ENCODE peak calls at places on chromosomes 2 and 18, in four cellular contexts. M, S, Q and N are unnamed samples.

GRCh38 chr2:132593171-132593570 is 76.8 kb downstream of the LYPD1 start:
- DNase-seq in M (no peak), S (no peak), Q (no peak), N (no peak)

GRCh38 chr2:69798466-69798908 is 31.0 kb upstream of the GMCL1 start:
- DNase-seq in M (peak; percentile 16), S (peak; percentile 69), Q (no peak), N (no peak)

GRCh38 chr18:8811115-8811514 is 105.8 kb downstream of the MTCL1 start:
- DNase-seq in M (no peak), S (no peak), Q (no peak), N (no peak)

GRCh38 chr2:84969511-84970265 is 1.3 kb upstream of the KCMF1 start:
- DNase-seq in M (no peak), S (peak; percentile 49), Q (no peak), N (no peak)

GRCh38 chr2:178059111-178059510 is 13.5 kb downstream of the PDE11A start:
- DNase-seq in M (no peak), S (no peak), Q (no peak), N (no peak)

GRCh38 chr2:198017068-198017467 is 212.7 kb downstream of the PLCL1 start:
- DNase-seq in M (no peak), S (peak; percentile 4), Q (no peak), N (no peak)

GRCh38 chr18:40583671-40584070 is 1371.4 kb upstream of the PIK3C3 start:
- DNase-seq in M (no peak), S (no peak), Q (no peak), N (no peak)

GRCh38 chr2:231409773-231410172 is 14.3 kb downstream of the B3GNT7 start:
- DNase-seq in M (no peak), S (no peak), Q (no peak), N (no peak)

GRCh38 chr2:151032741-151033152 is 228.9 kb downstream of the RBM43 start:
- DNase-seq in M (no peak), S (peak; percentile 75), Q (peak; percentile 99), N (no peak)

GRCh38 chr2:41896186-41896846 is 151.5 kb upstream of the PKDCC start:
- DNase-seq in M (no peak), S (no peak), Q (no peak), N (no peak)

GRCh38 chr2:72036595-72036994 is 111.1 kb downstream of the CYP26B1 start:
- DNase-seq in M (no peak), S (no peak), Q (no peak), N (no peak)

GRCh38 chr18:23373564-23373963 is 79.5 kb upstream of the RIOK3 start:
- DNase-seq in M (no peak), S (no peak), Q (no peak), N (no peak)

GRCh38 chr2:111618577-111618930 is 265.4 kb downstream of the ANAPC1 start:
- DNase-seq in M (no peak), S (peak; percentile 48), Q (no peak), N (peak; percentile 76)

GRCh38 chr18:37496568-37496967 is 69.0 kb downstream of the CELF4 start:
- DNase-seq in M (no peak), S (no peak), Q (no peak), N (no peak)

GRCh38 chr2:213288913-213289700 is 4.8 kb downstream of the SPAG16 start:
- DNase-seq in M (no peak), S (peak; percentile 12), Q (no peak), N (no peak)

GRCh38 chr2:2668681-2669265 is 337.7 kb upstream of the MYT1L start:
- DNase-seq in M (no peak), S (no peak), Q (no peak), N (no peak)

GRCh38 chr2:222459983-222460382 is 35.6 kb downstream of the SGPP2 start:
- DNase-seq in M (no peak), S (no peak), Q (no peak), N (no peak)

GRCh38 chr2:64489081-64489761 is 34.9 kb upstream of the AFTPH start:
- DNase-seq in M (no peak), S (no peak), Q (no peak), N (no peak)

GRCh38 chr2:215848146-215848545 is 165.2 kb downstream of the MREG start:
- DNase-seq in M (no peak), S (peak; percentile 68), Q (no peak), N (no peak)

GRCh38 chr2:108278631-108279030 is 10.1 kb upstream of the SULT1C2 start:
- DNase-seq in M (no peak), S (no peak), Q (no peak), N (no peak)

GRCh38 chr18:22019193-22019592 is 150.2 kb upstream of the GATA6 start:
- DNase-seq in M (no peak), S (no peak), Q (no peak), N (no peak)

GRCh38 chr2:206482123-206482522 is 38.8 kb downstream of the ADAM23 start:
- DNase-seq in M (no peak), S (peak; percentile 18), Q (no peak), N (no peak)

GRCh38 chr18:40878371-40878770 is 1076.7 kb upstream of the PIK3C3 start:
- DNase-seq in M (no peak), S (no peak), Q (no peak), N (no peak)

GRCh38 chr2:166375736-166376487 is at the start of gene SCN9A:
- DNase-seq in M (peak; percentile 74), S (peak; percentile 70), Q (no peak), N (peak; percentile 91)

GRCh38 chr2:208890486-208890885 is 483.9 kb downstream of the PTH2R start:
- DNase-seq in M (no peak), S (no peak), Q (no peak), N (no peak)

DNA sequence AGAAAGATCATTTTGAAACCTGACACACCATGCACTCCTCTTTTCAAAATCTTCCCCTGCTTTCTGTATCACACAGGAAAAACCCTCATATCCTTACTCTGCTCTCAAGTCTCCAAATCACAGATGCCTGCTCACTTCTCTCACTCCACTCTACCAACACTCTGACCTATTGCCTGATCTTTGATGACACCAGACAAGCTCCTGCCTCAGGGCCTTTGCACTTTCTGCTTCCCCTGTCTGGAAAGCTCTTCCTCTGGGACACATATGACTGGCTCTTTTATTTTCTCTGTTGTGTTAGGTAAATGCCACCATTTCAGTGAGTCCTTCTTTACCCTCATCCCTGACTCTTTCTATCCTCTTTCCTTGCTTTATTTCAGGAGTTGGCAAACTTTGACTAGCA is 1300.7 kb upstream of the ZEB2 start:
- DNase-seq in M (no peak), S (no peak), Q (no peak), N (no peak)
- H3K4me3 ChIP-seq in M (no peak overlapping the region), S (no peak overlapping the region), Q (no peak overlapping the region), N (no peak overlapping the region)

GRCh38 chr18:25164211-25164836 is 187.6 kb downstream of the ZNF521 start:
- DNase-seq in M (no peak), S (no peak), Q (no peak), N (no peak)
- H3K4me3 ChIP-seq in M (peak overlapping the region; percentile 63), S (peak overlapping the region; percentile 2), Q (peak overlapping the region; percentile 34), N (no peak overlapping the region)

GRCh38 chr18:13220326-13220991 is 1.9 kb downstream of the LDLRAD4 start:
- DNase-seq in M (peak; percentile 32), S (no peak), Q (no peak), N (peak; percentile 66)

GRCh38 chr18:13218376-13219011 is at the start of gene LDLRAD4:
- DNase-seq in M (peak; percentile 65), S (peak; percentile 2), Q (no peak), N (peak; percentile 85)

GRCh38 chr18:13217971-13218375 is 587 bp upstream of the LDLRAD4 start:
- DNase-seq in M (peak; percentile 57), S (peak; percentile 3), Q (no peak), N (peak; percentile 88)

GRCh38 chr18:13219576-13219975 is 1.0 kb downstream of the LDLRAD4 start:
- DNase-seq in M (no peak), S (no peak), Q (no peak), N (no peak)

GRCh38 chr18:13219012-13219396 is 444 bp downstream of the LDLRAD4 start:
- DNase-seq in M (no peak), S (no peak), Q (no peak), N (no peak)
- H3K4me3 ChIP-seq in M (peak overlapping the region; percentile 74), S (no peak overlapping the region), Q (no peak overlapping the region), N (peak overlapping the region; percentile 82)

DNA sequence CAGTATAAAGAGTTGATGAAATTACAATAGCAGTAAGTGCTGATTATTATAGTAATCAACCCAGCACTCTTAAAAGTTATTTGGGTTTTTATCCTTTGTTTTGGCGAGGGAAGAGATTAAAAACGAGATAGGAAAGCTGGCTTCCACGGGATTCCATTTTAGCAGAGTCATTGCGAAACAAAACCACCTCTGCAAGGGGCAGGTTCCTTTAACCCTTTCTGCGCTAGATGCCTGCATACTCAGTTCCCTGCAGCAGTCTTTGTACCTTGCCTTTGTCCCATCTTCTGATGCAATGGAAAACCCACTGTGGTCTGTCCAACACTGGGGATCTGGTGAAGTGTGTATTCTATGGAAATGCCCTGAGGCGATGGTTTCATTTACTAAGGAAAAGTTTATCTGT is 2.7 kb downstream of the YPEL5 start:
- DNase-seq in M (no peak), S (no peak), Q (no peak), N (no peak)
- H3K4me3 ChIP-seq in M (peak overlapping the region; percentile 88), S (no peak overlapping the region), Q (no peak overlapping the region), N (no peak overlapping the region)